ENCODE peak calls at places on chromosomes 16 and 17, in seven cellular contexts. F, G, P, H, B, X and E are unnamed samples.

GRCh38 chr17:61849674-61850073 is 13.7 kb downstream of the BRIP1 start:
- DNase-seq in F (no peak), G (no peak), P (no peak), H (no peak), B (no peak), X (peak), E (no peak)

GRCh38 chr17:82962163-82962720 is 117.2 kb upstream of the METRNL start:
- DNase-seq in F (no peak), G (no peak), P (no peak), H (no peak), B (no peak), X (no peak), E (no peak)

GRCh38 chr17:29140631-29141483 is 39.3 kb downstream of the MYO18A start:
- DNase-seq in F (no peak), G (peak), P (peak), H (no peak), B (no peak), X (no peak), E (no peak)

GRCh38 chr17:9419932-9420453 is 155.6 kb downstream of the STX8 start:
- DNase-seq in F (no peak), G (no peak), P (no peak), H (no peak), B (no peak), X (no peak), E (no peak)

GRCh38 chr16:57283214-57283955 is 1.1 kb downstream of the PLLP start:
- DNase-seq in F (no peak), G (no peak), P (no peak), H (no peak), B (no peak), X (no peak), E (no peak)

GRCh38 chr17:29176500-29177351 is 3.5 kb downstream of the MYO18A start:
- DNase-seq in F (no peak), G (peak), P (peak), H (peak), B (peak), X (no peak), E (peak)

GRCh38 chr16:79369796-79370195 is 230.7 kb downstream of the MAF start:
- DNase-seq in F (peak), G (no peak), P (no peak), H (no peak), B (no peak), X (no peak), E (no peak)

GRCh38 chr17:7146115-7146514 is 31.5 kb upstream of the ASGR2 start:
- DNase-seq in F (no peak), G (no peak), P (no peak), H (no peak), B (no peak), X (no peak), E (no peak)

GRCh38 chr16:50273888-50274770 is 7.8 kb downstream of the ADCY7 start:
- DNase-seq in F (no peak), G (peak), P (no peak), H (no peak), B (no peak), X (no peak), E (no peak)

GRCh38 chr17:34739386-34739785 is 160.0 kb downstream of the TMEM132E start:
- DNase-seq in F (no peak), G (no peak), P (no peak), H (no peak), B (no peak), X (no peak), E (no peak)

GRCh38 chr16:86521236-86522197 is 11.2 kb downstream of the FOXF1 start:
- DNase-seq in F (no peak), G (no peak), P (no peak), H (no peak), B (no peak), X (no peak), E (no peak)

GRCh38 chr16:25126820-25127232 is 15.3 kb downstream of the LCMT1 start:
- DNase-seq in F (no peak), G (peak), P (no peak), H (no peak), B (peak), X (peak), E (peak)

GRCh38 chr17:16491131-16491702 is 776 bp downstream of the LRRC75A start:
- DNase-seq in F (no peak), G (peak), P (no peak), H (no peak), B (no peak), X (no peak), E (no peak)

GRCh38 chr17:10025976-10026785 is 121.1 kb upstream of the RCVRN start:
- DNase-seq in F (no peak), G (no peak), P (no peak), H (no peak), B (no peak), X (no peak), E (no peak)

GRCh38 chr17:7380321-7380720 is 568 bp upstream of the TNK1 start:
- DNase-seq in F (no peak), G (no peak), P (no peak), H (no peak), B (no peak), X (no peak), E (no peak)

GRCh38 chr16:78060787-78061186 is 38.4 kb downstream of the CLEC3A start:
- DNase-seq in F (no peak), G (no peak), P (no peak), H (no peak), B (no peak), X (no peak), E (no peak)

GRCh38 chr16:28012031-28012445 is 51.5 kb downstream of the GSG1L start:
- DNase-seq in F (no peak), G (no peak), P (no peak), H (no peak), B (no peak), X (peak), E (no peak)

GRCh38 chr16:67404740-67405226 is 11.5 kb upstream of the TPPP3 start:
- DNase-seq in F (no peak), G (no peak), P (no peak), H (no peak), B (no peak), X (no peak), E (peak)

GRCh38 chr16:57993452-57993851 is 7.0 kb downstream of the ZNF319 start:
- DNase-seq in F (no peak), G (no peak), P (no peak), H (no peak), B (no peak), X (no peak), E (no peak)

GRCh38 chr17:416293-417206 is 63.9 kb upstream of the RPH3AL start:
- DNase-seq in F (peak), G (peak), P (no peak), H (no peak), B (no peak), X (no peak), E (no peak)

GRCh38 chr16:81798311-81799137 is 19.4 kb downstream of the PLCG2 start:
- DNase-seq in F (no peak), G (no peak), P (no peak), H (no peak), B (no peak), X (no peak), E (no peak)

GRCh38 chr16:89193021-89193575 is 7.2 kb downstream of the SLC22A31 start:
- DNase-seq in F (no peak), G (peak), P (no peak), H (peak), B (peak), X (peak), E (peak)

GRCh38 chr17:75508122-75508719 is 7.1 kb downstream of the CASKIN2 start:
- DNase-seq in F (no peak), G (no peak), P (no peak), H (no peak), B (no peak), X (no peak), E (no peak)

GRCh38 chr17:72795941-72796340 is 296.5 kb downstream of the SLC39A11 start:
- DNase-seq in F (no peak), G (no peak), P (no peak), H (no peak), B (no peak), X (no peak), E (no peak)

GRCh38 chr17:16961792-16962191 is 10.1 kb downstream of the TNFRSF13B start:
- DNase-seq in F (no peak), G (no peak), P (no peak), H (no peak), B (no peak), X (no peak), E (no peak)

GRCh38 chr17:50203589-50204345 is 2.3 kb upstream of the COL1A1 start:
- DNase-seq in F (no peak), G (no peak), P (no peak), H (no peak), B (no peak), X (peak), E (no peak)

GRCh38 chr16:52488837-52489289 is 58.1 kb downstream of the TOX3 start:
- DNase-seq in F (no peak), G (no peak), P (no peak), H (no peak), B (no peak), X (no peak), E (no peak)

GRCh38 chr17:81401727-81402529 is 6.7 kb downstream of the BAHCC1 start:
- DNase-seq in F (no peak), G (no peak), P (no peak), H (no peak), B (no peak), X (no peak), E (peak)

GRCh38 chr16:81462683-81463082 is 18.1 kb downstream of the CMIP start:
- DNase-seq in F (no peak), G (no peak), P (no peak), H (no peak), B (no peak), X (no peak), E (no peak)

GRCh38 chr16:16051132-16051531 is 101.7 kb downstream of the ABCC1 start:
- DNase-seq in F (no peak), G (no peak), P (no peak), H (no peak), B (no peak), X (no peak), E (no peak)

GRCh38 chr17:18850679-18851078 is 7.3 kb upstream of the PRPSAP2 start:
- DNase-seq in F (no peak), G (no peak), P (no peak), H (no peak), B (no peak), X (no peak), E (no peak)

GRCh38 chr17:56918916-56919315 is 5.1 kb upstream of the TRIM25 start:
- DNase-seq in F (no peak), G (no peak), P (no peak), H (no peak), B (no peak), X (peak), E (no peak)

GRCh38 chr17:67211742-67212141 is 33.3 kb downstream of the HELZ start:
- DNase-seq in F (peak), G (no peak), P (no peak), H (no peak), B (no peak), X (peak), E (no peak)

GRCh38 chr17:17114592-17115225 is 72.5 kb downstream of the MPRIP start:
- DNase-seq in F (no peak), G (no peak), P (no peak), H (no peak), B (no peak), X (no peak), E (no peak)